ENCODE peak calls at places on chromosomes 11 and 22, in five cellular contexts. One of them, this sample, is unnamed.

GRCh38 chr11:75946531-75947530 is 131.8 kb downstream of the UVRAG start:
- DNase-seq in T-cell: no peak
- DNase-seq in left cardiac atrium: no peak
- DNase-seq in AG04450: no peak
- DNase-seq in kidney epithelial cell: no peak
- DNase-seq in this sample: no peak

GRCh38 chr22:29030618-29031235 is 30.9 kb downstream of the C22orf31 start:
- DNase-seq in left cardiac atrium: peak; percentile 85
- DNase-seq in kidney epithelial cell: peak; percentile 72
- DNase-seq in AG04450: no peak
- DNase-seq in T-cell: no peak
- DNase-seq in this sample: peak; percentile 90

GRCh38 chr11:100639140-100639539 is 47.9 kb upstream of the ARHGAP42 start:
- DNase-seq in left cardiac atrium: no peak
- DNase-seq in kidney epithelial cell: no peak
- DNase-seq in T-cell: no peak
- DNase-seq in AG04450: peak; percentile 51
- DNase-seq in this sample: no peak

GRCh38 chr11:47220401-47220821 is 5.6 kb downstream of the DDB2 start:
- DNase-seq in T-cell: no peak
- DNase-seq in left cardiac atrium: no peak
- DNase-seq in AG04450: no peak
- DNase-seq in kidney epithelial cell: no peak
- DNase-seq in this sample: no peak

GRCh38 chr22:37202706-37203105 is 9.6 kb downstream of the SSTR3 start:
- DNase-seq in left cardiac atrium: peak; percentile 16
- DNase-seq in T-cell: no peak
- DNase-seq in AG04450: no peak
- DNase-seq in kidney epithelial cell: no peak
- DNase-seq in this sample: no peak

GRCh38 chr11:1569251-1569780 is 2.8 kb downstream of the DUSP8 start:
- DNase-seq in left cardiac atrium: no peak
- DNase-seq in kidney epithelial cell: no peak
- DNase-seq in AG04450: no peak
- DNase-seq in T-cell: no peak
- DNase-seq in this sample: no peak

GRCh38 chr22:49570032-49570848 is 257.4 kb downstream of the BRD1 start:
- DNase-seq in T-cell: no peak
- DNase-seq in kidney epithelial cell: no peak
- DNase-seq in AG04450: no peak
- DNase-seq in left cardiac atrium: no peak
- DNase-seq in this sample: no peak

GRCh38 chr11:76656087-76656531 is 14.4 kb downstream of the LRRC32 start:
- DNase-seq in AG04450: no peak
- DNase-seq in left cardiac atrium: no peak
- DNase-seq in T-cell: no peak
- DNase-seq in kidney epithelial cell: no peak
- DNase-seq in this sample: no peak

GRCh38 chr22:43110927-43111623 is 525 bp downstream of the BIK start:
- DNase-seq in T-cell: peak; percentile 29
- DNase-seq in left cardiac atrium: no peak
- DNase-seq in kidney epithelial cell: no peak
- DNase-seq in AG04450: no peak
- DNase-seq in this sample: no peak

GRCh38 chr22:25746012-25746373 is 4.0 kb downstream of the MYO18B start:
- DNase-seq in AG04450: no peak
- DNase-seq in left cardiac atrium: no peak
- DNase-seq in T-cell: no peak
- DNase-seq in kidney epithelial cell: peak; percentile 9
- DNase-seq in this sample: no peak

GRCh38 chr22:32764330-32765116 is 37.0 kb upstream of the TIMP3 start:
- DNase-seq in AG04450: peak; percentile 72
- DNase-seq in kidney epithelial cell: peak; percentile 26
- DNase-seq in T-cell: no peak
- DNase-seq in left cardiac atrium: peak; percentile 65
- DNase-seq in this sample: no peak

GRCh38 chr11:124766156-124766555 is 4.1 kb upstream of the ESAM start:
- DNase-seq in kidney epithelial cell: no peak
- DNase-seq in T-cell: no peak
- DNase-seq in AG04450: no peak
- DNase-seq in left cardiac atrium: no peak
- DNase-seq in this sample: no peak

GRCh38 chr11:30358569-30358968 is 35.7 kb downstream of the ARL14EP start:
- DNase-seq in kidney epithelial cell: no peak
- DNase-seq in AG04450: no peak
- DNase-seq in T-cell: no peak
- DNase-seq in left cardiac atrium: no peak
- DNase-seq in this sample: no peak

GRCh38 chr11:36507824-36508489 is 2.1 kb downstream of the TRAF6 start:
- DNase-seq in T-cell: no peak
- DNase-seq in left cardiac atrium: no peak
- DNase-seq in kidney epithelial cell: no peak
- DNase-seq in AG04450: no peak
- DNase-seq in this sample: no peak

GRCh38 chr11:8291421-8292350 is 28.0 kb upstream of the LMO1 start:
- DNase-seq in AG04450: no peak
- DNase-seq in kidney epithelial cell: no peak
- DNase-seq in left cardiac atrium: no peak
- DNase-seq in T-cell: no peak
- DNase-seq in this sample: no peak

GRCh38 chr11:116578971-116579687 is 193.7 kb downstream of the BUD13 start:
- DNase-seq in left cardiac atrium: peak; percentile 63
- DNase-seq in kidney epithelial cell: no peak
- DNase-seq in AG04450: no peak
- DNase-seq in T-cell: no peak
- DNase-seq in this sample: peak; percentile 55

GRCh38 chr11:118497831-118498230 is 29.4 kb upstream of the TTC36 start:
- DNase-seq in AG04450: no peak
- DNase-seq in kidney epithelial cell: no peak
- DNase-seq in left cardiac atrium: no peak
- DNase-seq in T-cell: no peak
- DNase-seq in this sample: no peak

GRCh38 chr11:19071255-19071654 is 10.7 kb upstream of the MRGPRX2 start:
- DNase-seq in kidney epithelial cell: no peak
- DNase-seq in T-cell: peak; percentile 22
- DNase-seq in left cardiac atrium: peak; percentile 78
- DNase-seq in AG04450: peak; percentile 53
- DNase-seq in this sample: peak; percentile 61

GRCh38 chr11:115301029-115301428 is 203.2 kb downstream of the CADM1 start:
- DNase-seq in T-cell: no peak
- DNase-seq in AG04450: no peak
- DNase-seq in left cardiac atrium: no peak
- DNase-seq in kidney epithelial cell: no peak
- DNase-seq in this sample: no peak

GRCh38 chr11:19498986-19499669 is 213.5 kb upstream of the NAV2 start:
- DNase-seq in kidney epithelial cell: peak; percentile 7
- DNase-seq in left cardiac atrium: no peak
- DNase-seq in T-cell: no peak
- DNase-seq in AG04450: no peak
- DNase-seq in this sample: no peak

GRCh38 chr11:16166571-16166970 is 189.8 kb downstream of the SOX6 start:
- DNase-seq in AG04450: no peak
- DNase-seq in T-cell: no peak
- DNase-seq in kidney epithelial cell: no peak
- DNase-seq in left cardiac atrium: no peak
- DNase-seq in this sample: no peak

GRCh38 chr22:31533391-31533790 is 37.1 kb downstream of the SFI1 start:
- DNase-seq in T-cell: no peak
- DNase-seq in kidney epithelial cell: no peak
- DNase-seq in left cardiac atrium: no peak
- DNase-seq in AG04450: no peak
- DNase-seq in this sample: no peak

GRCh38 chr11:64348611-64349387 is 8.8 kb downstream of the CCDC88B start:
- DNase-seq in kidney epithelial cell: no peak
- DNase-seq in AG04450: no peak
- DNase-seq in T-cell: no peak
- DNase-seq in left cardiac atrium: no peak
- DNase-seq in this sample: peak; percentile 3

GRCh38 chr22:24494535-24495364 is at the start of gene UPB1:
- DNase-seq in left cardiac atrium: peak; percentile 35
- DNase-seq in AG04450: no peak
- DNase-seq in kidney epithelial cell: no peak
- DNase-seq in T-cell: no peak
- DNase-seq in this sample: no peak

GRCh38 chr11:26144309-26144690 is 187.6 kb upstream of the ANO3 start:
- DNase-seq in kidney epithelial cell: no peak
- DNase-seq in T-cell: no peak
- DNase-seq in left cardiac atrium: no peak
- DNase-seq in AG04450: no peak
- DNase-seq in this sample: no peak

GRCh38 chr22:19048531-19048930 is 73.7 kb downstream of the DGCR2 start:
- DNase-seq in T-cell: no peak
- DNase-seq in left cardiac atrium: peak; percentile 1
- DNase-seq in kidney epithelial cell: no peak
- DNase-seq in AG04450: no peak
- DNase-seq in this sample: peak; percentile 1

GRCh38 chr11:2083411-2083810 is 55.8 kb downstream of the IGF2 start:
- DNase-seq in T-cell: no peak
- DNase-seq in kidney epithelial cell: no peak
- DNase-seq in left cardiac atrium: no peak
- DNase-seq in AG04450: no peak
- DNase-seq in this sample: no peak

GRCh38 chr11:109728056-109728455 is 306.1 kb downstream of the C11orf87 start:
- DNase-seq in kidney epithelial cell: no peak
- DNase-seq in left cardiac atrium: no peak
- DNase-seq in AG04450: no peak
- DNase-seq in T-cell: no peak
- DNase-seq in this sample: no peak

GRCh38 chr11:95058622-95059021 is 8.1 kb upstream of the SRSF8 start:
- DNase-seq in T-cell: no peak
- DNase-seq in left cardiac atrium: no peak
- DNase-seq in AG04450: no peak
- DNase-seq in kidney epithelial cell: no peak
- DNase-seq in this sample: no peak

GRCh38 chr11:7485854-7486425 is 634 bp downstream of the OLFML1 start:
- DNase-seq in kidney epithelial cell: no peak
- DNase-seq in AG04450: no peak
- DNase-seq in T-cell: no peak
- DNase-seq in left cardiac atrium: no peak
- DNase-seq in this sample: no peak

GRCh38 chr11:44110231-44110679 is 14.8 kb downstream of the EXT2 start:
- DNase-seq in left cardiac atrium: peak; percentile 56
- DNase-seq in AG04450: no peak
- DNase-seq in T-cell: peak; percentile 34
- DNase-seq in kidney epithelial cell: no peak
- DNase-seq in this sample: peak; percentile 56

GRCh38 chr11:118306556-118306955 is 2.0 kb downstream of the CD3E start:
- DNase-seq in AG04450: no peak
- DNase-seq in T-cell: no peak
- DNase-seq in left cardiac atrium: no peak
- DNase-seq in kidney epithelial cell: no peak
- DNase-seq in this sample: no peak

GRCh38 chr11:8221917-8222316 is 41.8 kb downstream of the LMO1 start:
- DNase-seq in kidney epithelial cell: no peak
- DNase-seq in T-cell: no peak
- DNase-seq in left cardiac atrium: no peak
- DNase-seq in AG04450: no peak
- DNase-seq in this sample: no peak

GRCh38 chr11:11448626-11449025 is 95.6 kb upstream of the CSNK2A3 start:
- DNase-seq in AG04450: no peak
- DNase-seq in kidney epithelial cell: no peak
- DNase-seq in T-cell: no peak
- DNase-seq in left cardiac atrium: no peak
- DNase-seq in this sample: no peak

This sample was measured in BE2C.